ENCODE peak calls at places on chromosomes 11 and 22, in seven cellular contexts. C, W, E, T, K, H and F are unnamed samples.

GRCh38 chr11:1163911-1164735 is 6.4 kb downstream of the MUC5AC start:
- DNase-seq in C (no peak), W (no peak), E (no peak), T (no peak), K (no peak), H (peak; percentile 26), F (no peak)

GRCh38 chr22:40203568-40203967 is 25.8 kb downstream of the TNRC6B start:
- DNase-seq in C (no peak), W (no peak), E (no peak), T (no peak), K (no peak), H (no peak), F (no peak)

GRCh38 chr22:47309476-47309875 is 547.0 kb downstream of the TBC1D22A start:
- DNase-seq in C (no peak), W (no peak), E (no peak), T (no peak), K (no peak), H (no peak), F (no peak)

GRCh38 chr11:12581923-12582322 is 92.3 kb upstream of the TEAD1 start:
- DNase-seq in C (no peak), W (no peak), E (no peak), T (peak; percentile 38), K (peak; percentile 41), H (no peak), F (no peak)

GRCh38 chr11:12210200-12210599 is 99.8 kb downstream of the MICAL2 start:
- DNase-seq in C (no peak), W (no peak), E (no peak), T (no peak), K (no peak), H (no peak), F (no peak)

GRCh38 chr11:73323464-73323863 is 15.4 kb downstream of the ARHGEF17 start:
- DNase-seq in C (peak; percentile 41), W (no peak), E (peak; percentile 80), T (no peak), K (no peak), H (peak; percentile 54), F (no peak)

GRCh38 chr11:12862761-12863469 is 146.2 kb upstream of the RASSF10 start:
- DNase-seq in C (no peak), W (no peak), E (peak; percentile 63), T (no peak), K (peak; percentile 36), H (peak; percentile 58), F (no peak)

GRCh38 chr22:50452649-50453048 is 22.2 kb downstream of the SBF1 start:
- DNase-seq in C (no peak), W (no peak), E (no peak), T (no peak), K (no peak), H (no peak), F (no peak)

GRCh38 chr11:1872267-1872985 is 19.3 kb downstream of the PRR33 start:
- DNase-seq in C (no peak), W (no peak), E (no peak), T (no peak), K (no peak), H (no peak), F (no peak)

GRCh38 chr11:79237676-79238075 is 203.2 kb downstream of the TENM4 start:
- DNase-seq in C (no peak), W (no peak), E (no peak), T (no peak), K (no peak), H (no peak), F (no peak)

GRCh38 chr11:96567193-96567592 is 177.4 kb downstream of the JRKL start:
- DNase-seq in C (no peak), W (no peak), E (no peak), T (no peak), K (no peak), H (no peak), F (peak; percentile 16)

GRCh38 chr22:38490915-38491314 is 15.2 kb downstream of the DDX17 start:
- DNase-seq in C (peak; percentile 83), W (no peak), E (no peak), T (no peak), K (no peak), H (no peak), F (peak; percentile 42)

GRCh38 chr11:62954478-62954877 is 30.3 kb downstream of the SLC22A6 start:
- DNase-seq in C (no peak), W (no peak), E (no peak), T (no peak), K (peak; percentile 37), H (no peak), F (no peak)
- TF ChIP-seq JUND in C (no peak), W (no peak), E (no peak), T (no peak), K (no peak), H (no peak), F (no peak)

GRCh38 chr11:109747839-109748238 is 325.8 kb downstream of the C11orf87 start:
- DNase-seq in C (no peak), W (no peak), E (no peak), T (no peak), K (peak; percentile 46), H (no peak), F (no peak)
- TF ChIP-seq JUND in C (no peak), W (no peak), E (no peak), T (no peak), K (peak; percentile 70), H (no peak), F (no peak)

GRCh38 chr11:104992781-104993180 is 24.4 kb upstream of the CASP4 start:
- DNase-seq in C (no peak), W (no peak), E (no peak), T (no peak), K (no peak), H (no peak), F (no peak)
- TF ChIP-seq JUND in C (no peak), W (no peak), E (no peak), T (no peak), K (no peak), H (no peak), F (no peak)

GRCh38 chr11:70127653-70128434 is 49.7 kb downstream of the ANO1 start:
- DNase-seq in C (no peak), W (no peak), E (no peak), T (no peak), K (no peak), H (no peak), F (no peak)
- TF ChIP-seq JUND in C (no peak), W (no peak), E (no peak), T (no peak), K (no peak), H (no peak), F (no peak)

GRCh38 chr11:118917488-118918127 is 8.1 kb downstream of the BCL9L start:
- DNase-seq in C (peak; percentile 74), W (no peak), E (no peak), T (no peak), K (no peak), H (no peak), F (peak; percentile 76)
- TF ChIP-seq JUND in C (no peak), W (no peak), E (no peak), T (no peak), K (no peak), H (no peak), F (no peak)

DNA sequence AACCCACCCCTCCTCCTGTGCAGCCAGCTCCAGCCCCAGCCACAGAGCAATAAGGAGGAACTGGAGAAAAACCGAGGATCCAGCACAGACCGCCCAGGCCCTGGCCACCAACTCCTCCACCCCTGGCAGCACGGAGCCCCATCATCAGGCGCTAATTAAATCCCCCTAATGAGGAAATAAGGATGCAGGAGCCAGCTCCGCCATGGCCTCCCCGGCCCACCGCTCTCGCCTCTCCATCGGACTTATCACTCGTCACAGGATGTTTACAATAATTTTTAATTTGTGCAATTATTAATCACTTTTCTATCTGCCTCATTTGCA is 42.6 kb downstream of the BUD13 start:
- DNase-seq in C (no peak), W (no peak), E (no peak), T (no peak), K (no peak), H (no peak), F (no peak)
- TF ChIP-seq JUND in C (no peak), W (no peak), E (no peak), T (no peak), K (no peak), H (no peak), F (no peak)

GRCh38 chr11:29040489-29040888 is 932.3 kb downstream of the METTL15 start:
- DNase-seq in C (no peak), W (no peak), E (no peak), T (no peak), K (no peak), H (no peak), F (no peak)
- TF ChIP-seq JUND in C (no peak), W (no peak), E (no peak), T (no peak), K (no peak), H (no peak), F (no peak)

DNA sequence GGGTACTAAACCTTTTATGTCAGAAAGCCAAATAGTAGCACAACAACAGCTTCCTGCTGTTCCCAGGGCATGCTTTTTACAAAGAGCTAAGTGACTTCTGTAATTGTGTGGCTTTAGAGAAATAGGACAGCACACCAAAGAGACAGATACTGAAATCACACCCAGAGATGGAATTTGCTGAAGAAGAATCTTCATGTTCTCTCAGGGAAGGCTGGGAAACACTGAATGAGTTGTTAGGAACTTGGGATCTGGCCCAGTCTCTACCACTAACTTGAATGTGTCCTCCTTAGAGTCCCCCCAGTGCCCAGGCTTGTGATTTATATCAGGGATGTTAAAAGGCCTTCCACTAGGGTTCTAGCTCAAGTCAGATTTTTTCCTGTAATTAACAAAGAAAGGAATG is 175.2 kb downstream of the DBX1 start:
- DNase-seq in C (no peak), W (no peak), E (no peak), T (no peak), K (no peak), H (no peak), F (no peak)
- TF ChIP-seq JUND in C (no peak), W (no peak), E (no peak), T (no peak), K (no peak), H (no peak), F (no peak)

GRCh38 chr11:76152741-76153608 is 53.3 kb downstream of the WNT11 start:
- DNase-seq in C (no peak), W (peak; percentile 53), E (no peak), T (no peak), K (peak; percentile 11), H (no peak), F (no peak)
- TF ChIP-seq JUND in C (no peak), W (no peak), E (no peak), T (no peak), K (no peak), H (no peak), F (no peak)